ENCODE peak calls at places on chromosomes 3 and 15, in ten cellular contexts. J, P, B, S, W, R, I, G, N and O are unnamed samples.
A peak's percentile ranks its signal among the peaks of the same experiment; 100 is the strongest.

GRCh38 chr3:50324351-50325144 is 2.0 kb upstream of the HYAL2 start:
- DNase-seq in P (peak; percentile 90), G (peak; percentile 58), I (no peak), J (no peak), W (peak; percentile 74), N (peak; percentile 68), B (no peak), R (peak; percentile 11), S (no peak), O (peak; percentile 62)

GRCh38 chr3:196166741-196167140 is 44.5 kb downstream of the ZDHHC19 start:
- DNase-seq in B (no peak), J (no peak), P (no peak), S (no peak), N (no peak), G (no peak), R (no peak), I (no peak), W (no peak), O (no peak)

GRCh38 chr3:66998899-66999235 is 760 bp downstream of the KBTBD8 start:
- DNase-seq in W (no peak), R (no peak), S (no peak), P (no peak), G (no peak), B (no peak), I (no peak), N (no peak), J (no peak), O (no peak)

GRCh38 chr3:69838696-69839515 is 99.6 kb downstream of the MITF start:
- DNase-seq in B (no peak), I (no peak), P (no peak), R (no peak), N (no peak), G (no peak), S (no peak), W (no peak), J (no peak), O (no peak)

GRCh38 chr15:41019174-41019573 is 65.9 kb downstream of the CHAC1 start:
- DNase-seq in N (no peak), B (no peak), P (no peak), S (no peak), J (no peak), R (no peak), I (no peak), G (no peak), W (no peak), O (no peak)

GRCh38 chr3:48466386-48467109 is 20.0 kb downstream of the ATRIP start:
- DNase-seq in J (no peak), P (no peak), I (no peak), N (peak; percentile 32), W (no peak), G (no peak), R (no peak), B (no peak), S (peak; percentile 37), O (no peak)

GRCh38 chr3:34024447-34025240 is 226.2 kb downstream of the PDCD6IP start:
- DNase-seq in S (no peak), I (no peak), P (no peak), J (no peak), B (no peak), W (no peak), R (no peak), G (no peak), N (no peak), O (no peak)

GRCh38 chr3:25441234-25441856 is 13.3 kb downstream of the RARB start:
- DNase-seq in R (no peak), N (no peak), J (no peak), I (no peak), B (no peak), G (peak; percentile 8), S (no peak), P (no peak), W (no peak), O (no peak)

GRCh38 chr3:150183619-150184425 is 213.1 kb upstream of the PFN2 start:
- DNase-seq in S (peak; percentile 72), J (peak; percentile 62), P (peak; percentile 53), W (peak; percentile 78), I (peak; percentile 9), R (peak; percentile 50), G (peak; percentile 20), B (no peak), N (peak; percentile 77), O (peak; percentile 81)

GRCh38 chr3:79367066-79367465 is 400.7 kb downstream of the ROBO1 start:
- DNase-seq in S (no peak), R (no peak), B (no peak), P (no peak), G (no peak), I (no peak), W (no peak), J (no peak), N (peak; percentile 67), O (no peak)

GRCh38 chr15:71425388-71425787 is 310.1 kb downstream of the THSD4 start:
- DNase-seq in W (no peak), R (no peak), N (no peak), I (no peak), P (no peak), J (no peak), B (no peak), G (no peak), S (no peak), O (no peak)

GRCh38 chr3:11245827-11246662 is 26.2 kb upstream of the ATG7 start:
- DNase-seq in N (peak; percentile 41), R (no peak), W (no peak), B (no peak), J (no peak), G (no peak), I (no peak), P (no peak), S (no peak), O (no peak)

GRCh38 chr15:96336045-96336642 is 5.6 kb downstream of the NR2F2 start:
- DNase-seq in W (no peak), P (no peak), J (no peak), R (no peak), B (no peak), G (no peak), N (no peak), S (no peak), I (no peak), O (peak; percentile 90)

GRCh38 chr3:101074518-101074917 is 81.3 kb upstream of the ABI3BP start:
- DNase-seq in J (no peak), B (no peak), P (no peak), R (no peak), S (no peak), W (no peak), N (no peak), G (no peak), I (no peak), O (no peak)

GRCh38 chr15:78415284-78415683 is 22.7 kb upstream of the IREB2 start:
- DNase-seq in B (no peak), P (no peak), N (peak; percentile 54), G (no peak), W (peak; percentile 54), J (no peak), I (no peak), S (peak; percentile 75), R (peak; percentile 76), O (peak; percentile 22)

GRCh38 chr15:58465866-58466517 is 34.2 kb downstream of the LIPC start:
- DNase-seq in B (no peak), N (no peak), J (no peak), W (no peak), S (no peak), R (no peak), I (no peak), P (no peak), G (no peak), O (no peak)

GRCh38 chr15:73805504-73806089 is 52.4 kb upstream of the INSYN1 start:
- DNase-seq in R (no peak), I (no peak), W (no peak), N (no peak), P (no peak), G (no peak), J (no peak), B (no peak), S (no peak), O (no peak)

GRCh38 chr3:126781889-126782491 is 78.0 kb downstream of the CHCHD6 start:
- DNase-seq in I (no peak), J (no peak), S (no peak), G (no peak), P (no peak), N (peak; percentile 87), B (no peak), W (no peak), R (no peak), O (no peak)

GRCh38 chr15:75696854-75697259 is 15.8 kb downstream of the CSPG4 start:
- DNase-seq in B (no peak), W (no peak), I (no peak), J (no peak), N (no peak), S (no peak), G (no peak), R (no peak), P (no peak), O (no peak)

GRCh38 chr3:10524270-10524669 is 18.9 kb upstream of the ATP2B2 start:
- DNase-seq in R (no peak), G (no peak), P (no peak), I (no peak), N (no peak), W (no peak), B (no peak), S (no peak), J (no peak), O (no peak)

GRCh38 chr3:11495948-11496557 is 147.7 kb downstream of the VGLL4 start:
- DNase-seq in P (peak; percentile 18), B (no peak), R (no peak), G (no peak), W (no peak), N (no peak), I (no peak), S (no peak), J (no peak), O (no peak)

GRCh38 chr3:72223628-72224027 is 438.7 kb upstream of the PROK2 start:
- DNase-seq in G (no peak), S (no peak), P (no peak), N (no peak), R (no peak), I (no peak), J (no peak), B (no peak), W (no peak), O (no peak)